ENCODE peak calls at places on chromosomes 6 and 20, in ten cellular contexts. One of them, this sample, is unnamed. For H3K36me3, the result is how much of the 10 kb centered on the place peaks cover.

GRCh38 chr6:152135755-152136448 is 328.4 kb downstream of the ESR1 start:
- DNase-seq in endothelial cell of umbilical vein: no peak
- DNase-seq in psoas muscle: no peak
- DNase-seq in A673: no peak
- DNase-seq in WERI-Rb-1: no peak
- DNase-seq in stomach: no peak
- DNase-seq in ovary: no peak
- DNase-seq in CD8-positive, alpha-beta T cell: no peak
- DNase-seq in heart left ventricle: no peak
- DNase-seq in HCT116: no peak
- DNase-seq in this sample: no peak

GRCh38 chr20:19968488-19969073 is 48.6 kb upstream of the NAA20 start:
- DNase-seq in heart left ventricle: no peak
- DNase-seq in ovary: no peak
- DNase-seq in CD8-positive, alpha-beta T cell: no peak
- DNase-seq in psoas muscle: no peak
- DNase-seq in endothelial cell of umbilical vein: no peak
- DNase-seq in stomach: no peak
- DNase-seq in A673: no peak
- DNase-seq in HCT116: no peak
- DNase-seq in WERI-Rb-1: no peak
- DNase-seq in this sample: no peak

GRCh38 chr6:113122060-113122459 is 735.1 kb upstream of the MARCKS start:
- DNase-seq in heart left ventricle: peak
- DNase-seq in A673: peak
- DNase-seq in WERI-Rb-1: no peak
- DNase-seq in endothelial cell of umbilical vein: peak
- DNase-seq in HCT116: peak
- DNase-seq in stomach: no peak
- DNase-seq in ovary: no peak
- DNase-seq in CD8-positive, alpha-beta T cell: no peak
- DNase-seq in psoas muscle: no peak
- DNase-seq in this sample: peak

GRCh38 chr6:170130201-170130621 is 160.7 kb downstream of the DLL1 start:
- DNase-seq in ovary: no peak
- DNase-seq in HCT116: no peak
- DNase-seq in endothelial cell of umbilical vein: no peak
- DNase-seq in CD8-positive, alpha-beta T cell: no peak
- DNase-seq in stomach: no peak
- DNase-seq in WERI-Rb-1: no peak
- DNase-seq in psoas muscle: peak
- DNase-seq in A673: no peak
- DNase-seq in heart left ventricle: peak
- DNase-seq in this sample: no peak

GRCh38 chr6:163405412-163406309 is 8.9 kb upstream of the QKI start:
- DNase-seq in ovary: peak
- DNase-seq in psoas muscle: peak
- DNase-seq in A673: no peak
- DNase-seq in endothelial cell of umbilical vein: peak
- DNase-seq in CD8-positive, alpha-beta T cell: no peak
- DNase-seq in HCT116: no peak
- DNase-seq in stomach: peak
- DNase-seq in WERI-Rb-1: no peak
- DNase-seq in heart left ventricle: peak
- DNase-seq in this sample: peak

GRCh38 chr6:124683507-124683906 is 278.7 kb upstream of the RNF217 start:
- DNase-seq in psoas muscle: no peak
- DNase-seq in endothelial cell of umbilical vein: no peak
- DNase-seq in heart left ventricle: no peak
- DNase-seq in ovary: no peak
- DNase-seq in WERI-Rb-1: peak
- DNase-seq in CD8-positive, alpha-beta T cell: no peak
- DNase-seq in HCT116: no peak
- DNase-seq in A673: no peak
- DNase-seq in stomach: no peak
- DNase-seq in this sample: no peak

GRCh38 chr6:139973602-139974373 is 599.3 kb upstream of the CITED2 start:
- DNase-seq in A673: peak
- DNase-seq in WERI-Rb-1: no peak
- DNase-seq in psoas muscle: no peak
- DNase-seq in ovary: no peak
- DNase-seq in HCT116: no peak
- DNase-seq in stomach: no peak
- DNase-seq in endothelial cell of umbilical vein: peak
- DNase-seq in heart left ventricle: no peak
- DNase-seq in CD8-positive, alpha-beta T cell: no peak
- DNase-seq in this sample: peak

GRCh38 chr6:80210618-80211017 is 104.1 kb downstream of the BCKDHB start:
- DNase-seq in psoas muscle: no peak
- DNase-seq in heart left ventricle: peak
- DNase-seq in A673: no peak
- DNase-seq in CD8-positive, alpha-beta T cell: no peak
- DNase-seq in ovary: peak
- DNase-seq in endothelial cell of umbilical vein: no peak
- DNase-seq in WERI-Rb-1: no peak
- DNase-seq in stomach: no peak
- DNase-seq in HCT116: no peak
- DNase-seq in this sample: peak

DNA sequence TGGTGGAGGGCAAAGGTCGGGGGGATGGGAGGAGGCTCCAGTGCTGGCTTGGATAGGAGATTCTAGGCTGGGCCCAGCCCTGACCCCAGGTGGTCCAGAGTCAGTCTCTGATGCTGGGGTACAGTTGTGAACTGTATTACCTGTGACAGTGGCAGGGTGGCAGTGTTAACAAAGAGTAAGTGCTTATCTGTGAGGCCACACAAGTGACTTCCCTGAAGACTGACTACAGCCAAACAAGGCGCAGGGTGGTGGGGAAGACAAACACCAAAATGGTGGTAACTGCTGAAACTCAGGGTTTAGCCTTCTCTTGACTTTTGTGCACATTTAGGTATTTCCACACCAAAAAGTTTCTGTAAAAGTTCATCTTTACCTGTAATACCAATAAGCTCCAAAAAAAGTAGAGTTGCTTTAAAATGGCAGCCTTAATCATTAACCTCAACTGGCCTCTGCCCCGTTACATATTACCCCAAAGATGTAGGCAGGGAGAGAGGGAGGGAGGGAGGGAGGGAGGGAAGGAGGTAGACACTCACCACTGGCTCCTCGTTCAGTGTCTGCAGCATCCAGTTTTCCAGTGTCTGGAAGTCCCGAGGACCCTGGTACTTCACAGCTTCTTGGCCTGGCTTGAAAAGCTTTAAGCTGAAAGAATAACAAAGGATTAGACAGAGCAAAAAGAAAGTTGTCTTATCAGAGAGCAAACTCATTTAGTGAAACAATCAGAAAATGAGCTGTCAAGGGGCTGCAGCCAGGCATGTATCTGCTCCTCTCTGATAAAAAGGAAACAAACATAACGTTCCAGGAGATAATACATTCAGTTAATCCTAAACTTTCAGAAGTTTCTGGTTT is 11.3 kb downstream of the TXNDC5 start:
- DNase-seq in endothelial cell of umbilical vein: peak
- DNase-seq in heart left ventricle: no peak
- DNase-seq in psoas muscle: no peak
- DNase-seq in CD8-positive, alpha-beta T cell: no peak
- DNase-seq in A673: no peak
- DNase-seq in ovary: no peak
- DNase-seq in WERI-Rb-1: peak
- DNase-seq in HCT116: no peak
- DNase-seq in stomach: no peak
- DNase-seq in this sample: no peak
- TF ChIP-seq CTCF in endothelial cell of umbilical vein: no peak
- TF ChIP-seq CTCF in heart left ventricle: no peak
- TF ChIP-seq CTCF in psoas muscle: no peak
- TF ChIP-seq CTCF in CD8-positive, alpha-beta T cell: no peak
- TF ChIP-seq CTCF in A673: peak
- TF ChIP-seq CTCF in ovary: no peak
- TF ChIP-seq CTCF in WERI-Rb-1: peak
- TF ChIP-seq CTCF in HCT116: peak
- TF ChIP-seq CTCF in stomach: no peak
- TF ChIP-seq CTCF in this sample: no peak

GRCh38 chr6:145963216-145964068 is 716 bp downstream of the SHPRH start:
- DNase-seq in endothelial cell of umbilical vein: peak
- DNase-seq in heart left ventricle: peak
- DNase-seq in stomach: peak
- DNase-seq in WERI-Rb-1: no peak
- DNase-seq in CD8-positive, alpha-beta T cell: peak
- DNase-seq in A673: peak
- DNase-seq in ovary: no peak
- DNase-seq in HCT116: peak
- DNase-seq in psoas muscle: peak
- DNase-seq in this sample: peak

GRCh38 chr6:145962581-145962980 is 1.6 kb downstream of the SHPRH start:
- DNase-seq in WERI-Rb-1: no peak
- DNase-seq in heart left ventricle: no peak
- DNase-seq in ovary: no peak
- DNase-seq in CD8-positive, alpha-beta T cell: no peak
- DNase-seq in stomach: no peak
- DNase-seq in A673: no peak
- DNase-seq in HCT116: no peak
- DNase-seq in psoas muscle: no peak
- DNase-seq in endothelial cell of umbilical vein: no peak
- DNase-seq in this sample: no peak

GRCh38 chr6:145964948-145965366 is 799 bp upstream of the SHPRH start:
- DNase-seq in heart left ventricle: no peak
- DNase-seq in endothelial cell of umbilical vein: peak
- DNase-seq in stomach: no peak
- DNase-seq in ovary: no peak
- DNase-seq in HCT116: no peak
- DNase-seq in A673: no peak
- DNase-seq in psoas muscle: no peak
- DNase-seq in WERI-Rb-1: no peak
- DNase-seq in CD8-positive, alpha-beta T cell: no peak
- DNase-seq in this sample: no peak

DNA sequence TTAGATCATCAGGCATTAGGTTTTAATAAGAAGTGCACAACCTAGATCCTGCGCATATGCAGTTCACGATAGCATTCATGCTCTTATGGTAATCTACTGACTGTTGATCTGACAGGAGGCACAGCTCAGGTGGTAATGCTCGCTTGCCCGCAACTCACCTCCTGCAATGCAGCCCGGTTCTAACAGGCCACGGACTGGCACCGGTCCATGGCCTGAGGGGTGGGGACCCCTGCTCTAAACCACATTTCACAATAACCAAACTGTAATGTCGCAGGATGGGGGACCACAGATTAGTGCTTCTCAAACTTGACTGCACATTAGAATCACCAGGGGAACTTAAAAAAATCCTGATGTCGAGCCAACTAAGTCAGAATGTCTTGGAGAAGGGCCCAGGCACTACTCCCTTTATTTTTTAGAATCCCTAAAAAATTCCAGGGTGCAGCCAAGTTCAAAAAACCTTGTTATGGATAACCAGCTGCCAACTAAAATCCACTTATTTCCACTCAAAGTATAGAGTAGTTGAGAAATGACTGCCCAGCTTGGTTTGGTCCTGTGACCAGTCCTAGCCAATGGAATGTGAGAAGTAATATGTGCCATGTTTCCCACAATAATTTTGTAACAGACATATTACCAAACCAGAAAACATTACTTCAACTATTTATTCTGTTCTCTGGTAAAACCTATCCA is 3.1 kb downstream of the SHPRH start:
- DNase-seq in HCT116: no peak
- DNase-seq in WERI-Rb-1: no peak
- DNase-seq in CD8-positive, alpha-beta T cell: no peak
- DNase-seq in stomach: no peak
- DNase-seq in ovary: peak
- DNase-seq in A673: no peak
- DNase-seq in psoas muscle: no peak
- DNase-seq in endothelial cell of umbilical vein: no peak
- DNase-seq in heart left ventricle: no peak
- DNase-seq in this sample: peak
- H3K27ac ChIP-seq in HCT116: no peak
- H3K27ac ChIP-seq in WERI-Rb-1: no peak
- H3K27ac ChIP-seq in CD8-positive, alpha-beta T cell: no peak
- H3K27ac ChIP-seq in stomach: peak
- H3K27ac ChIP-seq in ovary: no peak
- H3K27ac ChIP-seq in A673: no peak
- H3K27ac ChIP-seq in psoas muscle: no peak
- H3K27ac ChIP-seq in endothelial cell of umbilical vein: no peak
- H3K27ac ChIP-seq in heart left ventricle: no peak
- H3K27ac ChIP-seq in this sample: no peak

DNA sequence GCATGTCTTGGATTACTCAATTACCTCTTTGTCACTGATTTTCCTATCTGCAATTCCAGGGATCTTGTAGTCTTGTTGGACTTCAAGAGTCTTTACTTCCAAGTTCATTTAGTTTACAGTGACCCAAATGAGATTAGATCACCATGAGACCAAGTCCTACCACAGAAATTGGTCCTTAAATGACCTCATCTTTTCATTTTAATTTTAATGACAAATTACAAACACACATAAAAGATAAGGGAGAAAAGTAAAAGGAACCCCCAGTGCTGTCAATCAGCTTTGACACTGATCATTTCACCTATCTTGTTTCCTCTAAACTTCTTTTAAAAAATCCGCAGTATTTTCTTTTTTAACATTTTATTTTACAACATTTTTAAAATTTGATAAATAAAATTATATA is 54.9 kb upstream of the FYN start:
- DNase-seq in ovary: no peak
- DNase-seq in WERI-Rb-1: no peak
- DNase-seq in psoas muscle: no peak
- DNase-seq in heart left ventricle: no peak
- DNase-seq in A673: no peak
- DNase-seq in HCT116: no peak
- DNase-seq in endothelial cell of umbilical vein: no peak
- DNase-seq in CD8-positive, alpha-beta T cell: no peak
- DNase-seq in stomach: no peak
- DNase-seq in this sample: no peak
- H3K36me3 ChIP-seq in ovary: under half
- H3K36me3 ChIP-seq in WERI-Rb-1: under half
- H3K36me3 ChIP-seq in psoas muscle: under half
- H3K36me3 ChIP-seq in heart left ventricle: under half
- H3K36me3 ChIP-seq in A673: under half
- H3K36me3 ChIP-seq in HCT116: under half
- H3K36me3 ChIP-seq in endothelial cell of umbilical vein: under half
- H3K36me3 ChIP-seq in CD8-positive, alpha-beta T cell: under half
- H3K36me3 ChIP-seq in stomach: under half
- H3K36me3 ChIP-seq in this sample: under half

DNA sequence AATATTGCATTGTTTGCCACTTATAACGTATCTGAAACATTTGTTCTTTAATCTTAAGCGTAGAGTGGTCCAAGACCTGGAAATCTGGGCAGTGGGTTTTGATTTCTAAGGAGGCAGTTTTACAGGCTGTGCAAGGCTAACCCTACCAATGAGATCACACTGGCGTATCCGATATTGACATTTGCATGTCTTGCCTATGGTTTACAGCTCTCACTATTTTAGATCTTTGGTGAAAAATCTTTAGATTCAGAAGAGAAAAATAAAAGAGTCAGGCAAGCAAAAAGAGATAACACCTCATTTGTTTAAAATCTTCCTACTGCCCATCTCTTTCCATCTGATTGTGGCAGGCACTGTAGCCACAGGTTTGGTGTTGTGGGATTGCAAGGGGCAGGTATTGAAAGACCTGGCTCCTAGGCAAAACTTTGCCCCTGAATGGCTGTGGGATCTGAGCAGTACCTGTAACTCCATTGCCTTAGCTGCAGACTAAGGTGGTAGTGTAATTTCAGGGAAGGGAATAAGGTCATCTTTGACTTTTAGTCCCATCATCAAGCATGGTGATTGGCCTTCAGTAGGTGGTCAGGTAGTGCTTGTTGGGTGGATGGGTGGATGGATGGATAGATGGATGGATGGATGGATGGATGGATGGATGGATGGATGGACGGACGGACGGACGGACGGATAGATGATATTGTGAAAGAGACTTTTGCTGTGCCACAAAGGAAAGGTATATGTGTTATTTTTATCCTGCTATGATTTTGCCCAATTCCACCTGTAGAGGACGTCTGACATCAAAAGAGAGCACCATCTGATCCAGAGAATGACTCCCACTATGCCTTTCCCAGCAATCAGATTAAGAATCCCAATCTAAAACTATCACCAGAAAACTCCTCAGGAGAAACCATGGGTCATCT is 1.9 kb downstream of the TNFAIP3 start:
- DNase-seq in heart left ventricle: no peak
- DNase-seq in endothelial cell of umbilical vein: no peak
- DNase-seq in HCT116: no peak
- DNase-seq in CD8-positive, alpha-beta T cell: no peak
- DNase-seq in WERI-Rb-1: no peak
- DNase-seq in A673: no peak
- DNase-seq in stomach: no peak
- DNase-seq in psoas muscle: no peak
- DNase-seq in ovary: no peak
- DNase-seq in this sample: no peak
- TF ChIP-seq CTCF in heart left ventricle: no peak
- TF ChIP-seq CTCF in endothelial cell of umbilical vein: no peak
- TF ChIP-seq CTCF in HCT116: peak
- TF ChIP-seq CTCF in CD8-positive, alpha-beta T cell: peak
- TF ChIP-seq CTCF in WERI-Rb-1: no peak
- TF ChIP-seq CTCF in A673: no peak
- TF ChIP-seq CTCF in stomach: no peak
- TF ChIP-seq CTCF in psoas muscle: no peak
- TF ChIP-seq CTCF in ovary: no peak
- TF ChIP-seq CTCF in this sample: no peak

This sample was measured in cardiac muscle cell.